ENCODE peak calls at places on chromosome 11, in eight cellular contexts. U is nephron progenitor cell, I is AG09309, Q is foreskin keratinocyte, K is A549, V is coronary artery, N is mucosa of descending colon, T is IMR-90. Z is an unnamed sample.

GRCh38 chr11:85167038-85167437 is 460.1 kb downstream of the DLG2 start:
- DNase-seq in U (no peak), I (no peak), Q (no peak), K (no peak), V (no peak), N (no peak), T (peak; percentile 1), Z (no peak)

GRCh38 chr11:102320166-102320565 is 2.9 kb downstream of the BIRC3 start:
- DNase-seq in U (no peak), I (no peak), Q (no peak), K (no peak), V (no peak), N (no peak), T (no peak), Z (no peak)

GRCh38 chr11:120352405-120352804 is 16.2 kb downstream of the ARHGEF12 start:
- DNase-seq in U (no peak), I (no peak), Q (no peak), K (no peak), V (no peak), N (no peak), T (no peak), Z (no peak)

GRCh38 chr11:37560346-37560745 is 962.3 kb upstream of the RAG2 start:
- DNase-seq in U (no peak), I (no peak), Q (peak; percentile 39), K (no peak), V (no peak), N (no peak), T (no peak), Z (no peak)

GRCh38 chr11:82458147-82458546 is 275.5 kb downstream of the FAM181B start:
- DNase-seq in U (no peak), I (no peak), Q (no peak), K (no peak), V (no peak), N (no peak), T (no peak), Z (no peak)

GRCh38 chr11:66969584-66970205 is 5.4 kb upstream of the C11orf86 start:
- DNase-seq in U (no peak), I (peak; percentile 90), Q (no peak), K (no peak), V (no peak), N (no peak), T (peak; percentile 87), Z (no peak)

GRCh38 chr11:133928628-133929059 is 28.1 kb downstream of the IGSF9B start:
- DNase-seq in U (no peak), I (no peak), Q (no peak), K (no peak), V (no peak), N (no peak), T (no peak), Z (no peak)

GRCh38 chr11:117827521-117828511 is 3.3 kb upstream of the FXYD2 start:
- DNase-seq in U (no peak), I (no peak), Q (no peak), K (no peak), V (peak; percentile 69), N (peak; percentile 30), T (no peak), Z (no peak)

GRCh38 chr11:71298761-71299181 is 46.4 kb upstream of the SHANK2 start:
- DNase-seq in U (no peak), I (no peak), Q (no peak), K (no peak), V (peak; percentile 49), N (no peak), T (no peak), Z (no peak)

GRCh38 chr11:72783144-72783910 is 10.5 kb downstream of the STARD10 start:
- DNase-seq in U (no peak), I (no peak), Q (no peak), K (no peak), V (no peak), N (peak; percentile 46), T (no peak), Z (no peak)

GRCh38 chr11:64298966-64299846 is 952 bp upstream of the CATSPERZ start:
- DNase-seq in U (peak; percentile 52), I (no peak), Q (no peak), K (no peak), V (no peak), N (peak; percentile 75), T (no peak), Z (peak; percentile 9)

GRCh38 chr11:118306556-118306955 is 2.0 kb downstream of the CD3E start:
- DNase-seq in U (no peak), I (no peak), Q (no peak), K (no peak), V (no peak), N (no peak), T (no peak), Z (no peak)

GRCh38 chr11:64429970-64430369 is 71.0 kb downstream of the RPS6KA4 start:
- DNase-seq in U (no peak), I (no peak), Q (no peak), K (no peak), V (no peak), N (no peak), T (no peak), Z (no peak)

GRCh38 chr11:128803440-128803839 is 63.7 kb downstream of the KCNJ1 start:
- DNase-seq in U (no peak), I (no peak), Q (no peak), K (no peak), V (no peak), N (no peak), T (no peak), Z (no peak)

GRCh38 chr11:128806496-128807261 is 60.4 kb downstream of the KCNJ1 start:
- DNase-seq in U (no peak), I (no peak), Q (no peak), K (no peak), V (no peak), N (no peak), T (peak; percentile 82), Z (no peak)

GRCh38 chr11:128804481-128804880 is 62.6 kb downstream of the KCNJ1 start:
- DNase-seq in U (no peak), I (no peak), Q (no peak), K (no peak), V (no peak), N (no peak), T (peak; percentile 83), Z (no peak)

GRCh38 chr11:128800871-128801417 is 66.2 kb downstream of the KCNJ1 start:
- DNase-seq in U (no peak), I (no peak), Q (no peak), K (no peak), V (no peak), N (no peak), T (no peak), Z (no peak)

DNA sequence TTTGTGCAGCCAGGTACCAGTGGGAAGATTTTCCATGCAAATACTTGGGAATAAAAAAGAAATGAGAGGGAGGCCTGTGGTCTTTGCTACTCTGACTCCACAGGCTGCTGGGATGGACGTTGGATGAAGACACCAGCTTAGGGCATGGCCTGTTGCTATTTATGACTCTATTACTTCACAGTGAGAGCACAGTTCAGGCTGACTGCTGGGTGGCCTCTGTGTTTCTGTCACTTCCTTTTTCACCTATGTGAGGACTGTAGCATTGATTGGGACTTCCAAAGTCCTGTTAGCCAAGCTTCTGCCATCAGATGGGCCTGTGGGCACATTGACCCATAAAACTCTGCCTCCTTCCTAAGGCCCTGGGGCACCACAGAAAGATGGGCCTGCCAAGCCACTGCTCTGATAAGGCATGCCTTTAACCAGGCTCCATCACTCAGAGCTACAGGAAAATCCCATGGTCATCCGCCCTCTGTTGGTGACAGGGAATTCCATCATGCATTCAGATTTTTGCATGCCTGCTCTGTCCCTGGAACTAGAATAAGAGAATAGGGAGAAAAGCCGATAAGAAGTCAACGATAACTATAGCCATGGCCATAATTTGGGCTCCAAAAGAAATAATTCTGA is 64.6 kb downstream of the KCNJ1 start:
- DNase-seq in U (peak; percentile 27), I (no peak), Q (no peak), K (peak; percentile 43), V (no peak), N (no peak), T (no peak), Z (no peak)
- TF ChIP-seq CTCF in U (peak; percentile 61), I (peak; percentile 65), Q (peak; percentile 55), K (no peak), V (no peak), N (no peak), T (peak; percentile 40), Z (peak; percentile 28)

GRCh38 chr11:109865558-109866186 is 227.5 kb upstream of the ZC3H12C start:
- DNase-seq in U (no peak), I (no peak), Q (no peak), K (no peak), V (no peak), N (no peak), T (no peak), Z (no peak)
- TF ChIP-seq CTCF in U (no peak), I (peak; percentile 15), Q (peak; percentile 29), K (peak; percentile 32), V (no peak), N (no peak), T (no peak), Z (peak; percentile 28)

GRCh38 chr11:77518471-77518870 is 44.6 kb upstream of the PAK1 start:
- DNase-seq in U (no peak), I (no peak), Q (no peak), K (no peak), V (no peak), N (no peak), T (no peak), Z (no peak)
- TF ChIP-seq CTCF in U (no peak), I (no peak), Q (no peak), K (no peak), V (no peak), N (no peak), T (no peak), Z (no peak)

GRCh38 chr11:69123593-69124545 is 31.9 kb upstream of the SMIM38 start:
- DNase-seq in U (no peak), I (no peak), Q (no peak), K (no peak), V (no peak), N (peak; percentile 46), T (no peak), Z (peak; percentile 37)
- TF ChIP-seq CTCF in U (no peak), I (no peak), Q (peak; percentile 6), K (no peak), V (no peak), N (no peak), T (no peak), Z (peak; percentile 38)

GRCh38 chr11:68300076-68300830 is 12.1 kb upstream of the LRP5 start:
- DNase-seq in U (no peak), I (no peak), Q (no peak), K (no peak), V (no peak), N (no peak), T (no peak), Z (no peak)

GRCh38 chr11:68297052-68297378 is 15.4 kb upstream of the LRP5 start:
- DNase-seq in U (no peak), I (no peak), Q (no peak), K (no peak), V (no peak), N (no peak), T (no peak), Z (no peak)

GRCh38 chr11:68297812-68298658 is 14.4 kb upstream of the LRP5 start:
- DNase-seq in U (peak; percentile 89), I (peak; percentile 14), Q (no peak), K (peak; percentile 82), V (no peak), N (peak; percentile 90), T (peak; percentile 48), Z (peak; percentile 83)

GRCh38 chr11:68297494-68297811 is 14.9 kb upstream of the LRP5 start:
- DNase-seq in U (no peak), I (no peak), Q (no peak), K (no peak), V (no peak), N (no peak), T (no peak), Z (no peak)

GRCh38 chr11:68298659-68299516 is 13.5 kb upstream of the LRP5 start:
- DNase-seq in U (no peak), I (no peak), Q (no peak), K (no peak), V (no peak), N (peak; percentile 71), T (no peak), Z (no peak)
- TF ChIP-seq CTCF in U (no peak), I (no peak), Q (no peak), K (no peak), V (no peak), N (no peak), T (no peak), Z (no peak)